ENCODE peak calls at places on chromosomes 12 and 14, in ten cellular contexts. D is GM13976, O is endodermal cell, H is GM12864, F is epithelial cell of proximal tubule, Z is fibroblast of lung, J is mammary epithelial cell, C is choroid plexus epithelial cell, E is astrocyte of the spinal cord, V is brain microvascular endothelial cell. M is an unnamed sample.

GRCh38 chr12:58425481-58426392 is 484.4 kb downstream of the ATP23 start:
- DNase-seq in D (peak; percentile 13), O (peak; percentile 88), H (peak; percentile 73), F (peak; percentile 94), Z (peak; percentile 95), J (peak; percentile 92), C (peak; percentile 94), E (peak; percentile 96), V (peak; percentile 86), M (peak; percentile 37)

GRCh38 chr12:5808956-5809355 is 136.1 kb downstream of the ANO2 start:
- DNase-seq in D (no peak), O (no peak), H (no peak), F (peak; percentile 68), Z (peak; percentile 60), J (peak; percentile 13), C (no peak), E (peak; percentile 70), V (peak; percentile 18), M (no peak)

GRCh38 chr12:10018390-10018789 is 8.0 kb downstream of the CLEC12B start:
- DNase-seq in D (no peak), O (no peak), H (no peak), F (no peak), Z (peak; percentile 66), J (no peak), C (no peak), E (no peak), V (no peak), M (no peak)

GRCh38 chr12:32482226-32482625 is 82.9 kb downstream of the FGD4 start:
- DNase-seq in D (peak; percentile 44), O (no peak), H (peak; percentile 18), F (no peak), Z (no peak), J (no peak), C (peak; percentile 55), E (no peak), V (no peak), M (peak; percentile 31)

GRCh38 chr14:26286806-26287205 is 311.0 kb downstream of the NOVA1 start:
- DNase-seq in D (no peak), O (no peak), H (no peak), F (no peak), Z (no peak), J (no peak), C (peak; percentile 5), E (no peak), V (no peak), M (no peak)

GRCh38 chr14:53634793-53635192 is 321.8 kb downstream of the BMP4 start:
- DNase-seq in D (no peak), O (no peak), H (no peak), F (no peak), Z (no peak), J (no peak), C (no peak), E (no peak), V (no peak), M (no peak)

GRCh38 chr14:58746261-58746660 is 108.5 kb downstream of the DACT1 start:
- DNase-seq in D (no peak), O (no peak), H (no peak), F (peak; percentile 60), Z (peak; percentile 77), J (peak; percentile 82), C (peak; percentile 54), E (peak; percentile 55), V (peak; percentile 56), M (no peak)

GRCh38 chr14:103889313-103890051 is 38.8 kb upstream of the TDRD9 start:
- DNase-seq in D (no peak), O (no peak), H (no peak), F (no peak), Z (no peak), J (peak; percentile 89), C (peak; percentile 35), E (no peak), V (peak; percentile 16), M (no peak)

GRCh38 chr12:65602579-65603295 is 221.5 kb upstream of the HMGA2 start:
- DNase-seq in D (peak; percentile 51), O (peak; percentile 93), H (peak; percentile 2), F (peak; percentile 76), Z (peak; percentile 97), J (peak; percentile 94), C (peak; percentile 98), E (peak; percentile 97), V (peak; percentile 92), M (peak; percentile 44)

GRCh38 chr12:122161682-122162081 is 12.3 kb downstream of the IL31 start:
- DNase-seq in D (no peak), O (no peak), H (no peak), F (no peak), Z (no peak), J (no peak), C (no peak), E (no peak), V (no peak), M (no peak)

GRCh38 chr12:122162976-122163375 is 11.0 kb downstream of the IL31 start:
- DNase-seq in D (no peak), O (no peak), H (no peak), F (no peak), Z (no peak), J (no peak), C (no peak), E (no peak), V (no peak), M (no peak)

GRCh38 chr12:122158700-122159285 is 15.2 kb downstream of the IL31 start:
- DNase-seq in D (no peak), O (no peak), H (no peak), F (no peak), Z (no peak), J (peak; percentile 21), C (no peak), E (no peak), V (no peak), M (no peak)

GRCh38 chr12:122160761-122161160 is 13.3 kb downstream of the IL31 start:
- DNase-seq in D (no peak), O (no peak), H (no peak), F (no peak), Z (no peak), J (no peak), C (no peak), E (no peak), V (no peak), M (no peak)

GRCh38 chr12:122159879-122160278 is 14.1 kb downstream of the IL31 start:
- DNase-seq in D (peak; percentile 47), O (no peak), H (no peak), F (no peak), Z (no peak), J (no peak), C (no peak), E (no peak), V (no peak), M (no peak)
- TF ChIP-seq CTCF in D (peak; percentile 15), O (peak; percentile 52), H (peak; percentile 9), F (no peak), Z (no peak), J (peak; percentile 14), C (no peak), E (no peak), V (peak; percentile 13), M (peak; percentile 16)

DNA sequence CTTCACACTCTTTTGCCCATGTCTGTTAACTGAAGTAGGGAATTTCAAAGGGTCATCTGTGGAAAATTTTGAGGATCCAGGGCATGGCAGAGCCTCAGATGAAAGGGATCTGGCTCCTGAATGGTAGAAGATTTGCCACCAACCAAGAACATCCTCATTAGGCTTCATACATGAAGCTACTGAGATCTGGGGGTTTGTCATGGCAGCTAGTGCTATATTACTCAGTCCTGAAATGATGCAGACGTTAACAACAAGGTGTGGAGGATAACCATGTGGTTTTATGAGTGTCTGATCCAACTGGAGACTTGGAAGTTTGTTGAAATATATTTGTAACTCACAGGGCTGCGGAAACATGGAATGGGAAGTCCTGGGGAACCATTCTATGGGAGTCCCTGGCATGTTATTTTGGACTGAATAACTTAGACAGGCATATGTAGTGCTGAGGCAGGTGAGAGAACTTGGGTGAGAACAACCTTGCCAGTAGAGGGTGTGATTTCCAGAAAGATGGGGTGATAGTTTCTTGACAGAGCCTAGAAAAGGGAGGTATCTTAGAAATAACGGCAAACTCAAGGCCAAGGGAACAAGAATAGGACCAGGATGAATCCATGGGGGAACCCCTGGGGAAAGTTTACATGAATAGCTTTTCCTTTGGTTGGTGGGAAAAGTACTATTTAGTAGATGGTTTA is 42.0 kb upstream of the C12orf75 start:
- DNase-seq in D (no peak), O (no peak), H (no peak), F (no peak), Z (no peak), J (no peak), C (no peak), E (no peak), V (no peak), M (no peak)
- TF ChIP-seq CTCF in D (no peak), O (no peak), H (no peak), F (peak; percentile 18), Z (no peak), J (no peak), C (peak; percentile 6), E (no peak), V (no peak), M (peak; percentile 9)

DNA sequence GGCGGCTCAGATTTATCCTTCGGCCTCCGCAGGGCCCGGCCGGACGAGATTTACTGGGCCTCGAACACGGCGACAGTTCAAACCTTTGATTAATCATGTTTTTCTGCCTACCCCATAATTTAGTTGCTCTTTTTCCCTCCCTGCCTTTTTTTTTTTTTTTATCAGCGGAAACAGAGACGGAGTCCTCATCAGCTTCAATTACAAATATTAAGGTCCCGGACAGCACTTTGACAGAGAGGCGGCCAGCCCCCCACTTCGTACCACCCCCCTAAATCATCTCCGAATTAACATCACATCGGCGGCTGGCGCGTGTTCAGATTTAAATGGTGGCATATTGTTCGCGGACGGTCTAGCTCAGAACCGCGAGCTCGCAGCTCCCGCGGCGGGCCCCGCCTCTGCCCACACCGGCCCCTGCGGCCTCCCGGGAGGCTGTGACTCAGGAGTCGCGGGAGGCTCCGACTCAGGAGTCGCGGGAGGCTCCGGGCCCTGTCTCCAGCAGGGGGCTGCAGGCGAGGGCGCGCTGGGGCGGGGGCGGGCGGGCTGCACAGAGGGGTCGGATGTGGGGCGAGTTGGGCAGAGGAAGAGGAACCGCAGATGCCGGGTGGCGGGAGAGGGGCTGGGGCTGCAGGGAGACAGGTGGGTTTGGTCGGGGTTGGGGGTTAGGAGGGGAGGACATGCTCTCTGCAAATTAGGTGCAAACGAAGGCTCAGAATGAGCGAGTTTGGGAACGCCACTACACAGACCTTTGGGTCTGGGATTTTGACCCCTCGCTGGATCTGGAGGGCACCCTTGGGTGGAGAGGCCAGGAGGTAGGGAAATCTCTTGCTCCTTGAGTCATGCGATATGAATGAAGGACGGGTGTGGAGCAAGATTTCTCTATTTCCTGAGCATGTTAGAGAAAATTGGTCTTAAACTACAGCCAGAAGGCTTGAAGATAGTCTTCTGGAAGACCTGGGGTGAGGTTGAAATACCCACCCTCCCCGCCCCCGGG is 19.6 kb upstream of the ATP5MC2 start:
- DNase-seq in D (peak; percentile 52), O (peak; percentile 91), H (no peak), F (no peak), Z (peak; percentile 56), J (no peak), C (peak; percentile 73), E (peak; percentile 62), V (peak; percentile 39), M (peak; percentile 38)
- TF ChIP-seq CTCF in D (no peak), O (peak; percentile 62), H (no peak), F (no peak), Z (no peak), J (no peak), C (peak; percentile 22), E (peak; percentile 26), V (peak; percentile 46), M (no peak)

DNA sequence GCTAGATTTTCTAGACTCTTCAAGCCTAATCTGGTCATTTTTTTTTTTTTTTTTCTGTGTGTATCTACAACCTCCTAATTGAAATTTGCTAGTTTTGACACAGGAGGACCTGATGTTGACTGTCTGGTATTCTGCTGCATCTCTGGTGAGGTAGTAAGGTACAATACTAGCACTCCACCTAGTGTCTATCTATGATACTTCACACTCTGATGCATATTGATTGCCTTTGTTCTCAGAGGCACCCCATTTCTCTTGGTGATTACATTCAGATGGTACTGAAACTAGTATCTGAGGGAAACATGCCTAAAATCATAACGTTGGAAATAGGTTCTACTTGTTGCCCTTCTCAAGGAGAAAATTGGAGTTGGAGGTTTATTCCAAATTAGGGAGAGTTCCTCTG is 930.5 kb upstream of the NOVA1 start:
- DNase-seq in D (no peak), O (no peak), H (no peak), F (peak; percentile 22), Z (peak; percentile 9), J (no peak), C (peak; percentile 23), E (peak; percentile 30), V (no peak), M (no peak)
- TF ChIP-seq CTCF in D (no peak), O (peak; percentile 72), H (no peak), F (peak; percentile 80), Z (peak; percentile 18), J (peak; percentile 18), C (peak; percentile 35), E (peak; percentile 53), V (peak; percentile 23), M (no peak)